ENCODE peak calls at places on chromosome 11, in six cellular contexts. K is naive thymus-derived CD8-positive, alpha-beta T cell; R is NCI-H1436; J is brain microvascular endothelial cell; X is skeletal muscle cell; E is activated effector memory CD4-positive, alpha-beta T cell treated with Interleukin-2 at 50 U/mL for 16 hours. U is an unnamed sample.

GRCh38 chr11:59728913-59729312 is 15.3 kb upstream of the OR10V1 start:
- DNase-seq in X (no peak), R (no peak), K (no peak), J (no peak), E (no peak), U (no peak)

GRCh38 chr11:100823360-100823759 is 136.3 kb downstream of the ARHGAP42 start:
- DNase-seq in E (no peak), J (no peak), K (no peak), X (peak; percentile 78), R (no peak), U (peak; percentile 38)

GRCh38 chr11:91927448-91927847 is 297.2 kb upstream of the FAT3 start:
- DNase-seq in K (no peak), X (no peak), R (no peak), E (no peak), J (no peak), U (no peak)

GRCh38 chr11:16280256-16280682 is 76.1 kb downstream of the SOX6 start:
- DNase-seq in E (no peak), X (no peak), K (no peak), R (peak; percentile 81), J (no peak), U (peak; percentile 50)

GRCh38 chr11:86681039-86681745 is 8.8 kb upstream of the ME3 start:
- DNase-seq in K (no peak), E (no peak), X (no peak), J (no peak), R (no peak), U (no peak)

GRCh38 chr11:34327804-34328631 is 29.8 kb downstream of the ABTB2 start:
- DNase-seq in E (no peak), X (no peak), K (no peak), J (no peak), R (no peak), U (peak; percentile 62)

GRCh38 chr11:125272092-125272491 is 107.5 kb downstream of the PKNOX2 start:
- DNase-seq in K (no peak), J (peak; percentile 25), E (no peak), R (no peak), X (no peak), U (no peak)

GRCh38 chr11:34650528-34650927 is 29.6 kb downstream of the EHF start:
- DNase-seq in K (peak; percentile 43), R (no peak), J (no peak), X (peak; percentile 35), E (peak; percentile 53), U (no peak)

GRCh38 chr11:114366331-114367243 is 33.7 kb downstream of the C11orf71 start:
- DNase-seq in J (peak; percentile 87), X (peak; percentile 45), E (no peak), R (no peak), K (no peak), U (no peak)

GRCh38 chr11:22349446-22349845 is 11.3 kb downstream of the SLC17A6 start:
- DNase-seq in K (no peak), X (no peak), J (no peak), R (no peak), E (no peak), U (no peak)

GRCh38 chr11:64742940-64743590 is 877 bp downstream of the RASGRP2 start:
- DNase-seq in E (peak; percentile 72), R (peak; percentile 24), K (peak; percentile 78), X (no peak), J (no peak), U (no peak)

GRCh38 chr11:13260963-13261599 is 16.5 kb upstream of the BMAL1 start:
- DNase-seq in X (no peak), J (peak; percentile 28), K (no peak), R (no peak), E (no peak), U (no peak)

GRCh38 chr11:63670738-63671321 is 346 bp downstream of the ATL3 start:
- DNase-seq in J (no peak), X (no peak), K (peak; percentile 27), E (peak; percentile 25), R (peak; percentile 17), U (no peak)

GRCh38 chr11:72072348-72072747 is 8.0 kb downstream of the NUMA1 start:
- DNase-seq in X (peak; percentile 36), J (peak; percentile 72), K (no peak), R (no peak), E (no peak), U (no peak)

GRCh38 chr11:1109918-1110705 is 35.4 kb downstream of the MUC2 start:
- DNase-seq in X (no peak), K (no peak), R (no peak), E (no peak), J (no peak), U (no peak)

GRCh38 chr11:75850787-75851186 is 35.8 kb downstream of the UVRAG start:
- DNase-seq in K (no peak), J (no peak), E (no peak), R (no peak), X (no peak), U (no peak)

GRCh38 chr11:65428578-65429068 is 6.0 kb downstream of the NEAT1 start:
- DNase-seq in K (no peak), E (no peak), J (no peak), X (no peak), R (no peak), U (no peak)

GRCh38 chr11:70628881-70629844 is 230.8 kb downstream of the CTTN start:
- DNase-seq in E (no peak), K (no peak), J (no peak), R (peak; percentile 56), X (no peak), U (no peak)

U was measured in NCI-H524 treated with DMSO at 0.1 percent for 48 hours.